ENCODE peak calls at places on chromosomes 12 and 14, in ten cellular contexts. U is stimulated activated CD8-positive, alpha-beta memory T cell treated with anti-CD3 and anti-CD28 coated beads, Interleukin-4, amount 100 ng/mL, for 24 hours; L is bronchial epithelial cell; H is progenitor cell of endocrine pancreas; P is non-pigmented ciliary epithelial cell; Q is nucleus accumbens; Z is GM12865; E is foreskin keratinocyte; N is substantia nigra; T is tibial artery. D is an unnamed sample.

GRCh38 chr14:64945431-64945830 is 2.9 kb upstream of the GPX2 start:
- DNase-seq in U (no peak), Q (no peak), N (no peak), P (no peak), H (no peak), Z (no peak), T (no peak), E (no peak), L (no peak), D (no peak)

GRCh38 chr12:121576851-121577391 is 3.9 kb downstream of the KDM2B start:
- DNase-seq in P (no peak), Q (no peak), L (peak; percentile 74), E (peak; percentile 91), U (no peak), N (no peak), Z (peak; percentile 55), T (no peak), H (no peak), D (no peak)

GRCh38 chr14:104175811-104176210 is 37.4 kb downstream of the KIF26A start:
- DNase-seq in Q (no peak), H (no peak), E (no peak), Z (no peak), N (no peak), P (no peak), U (no peak), L (no peak), T (no peak), D (no peak)

GRCh38 chr14:21536395-21537087 is 10.4 kb upstream of the SALL2 start:
- DNase-seq in N (no peak), Z (no peak), Q (peak; percentile 3), H (no peak), E (no peak), P (no peak), L (no peak), T (no peak), U (no peak), D (no peak)

GRCh38 chr12:128587918-128588317 is 235.8 kb downstream of the SLC15A4 start:
- DNase-seq in N (no peak), L (no peak), P (no peak), T (no peak), Z (no peak), E (no peak), H (no peak), Q (no peak), U (no peak), D (no peak)

GRCh38 chr14:104820669-104821228 is 19.8 kb downstream of the ZBTB42 start:
- DNase-seq in U (no peak), Z (no peak), N (peak; percentile 52), H (no peak), P (no peak), E (peak; percentile 52), Q (peak; percentile 46), L (peak; percentile 50), T (peak; percentile 25), D (peak; percentile 83)

GRCh38 chr14:97022741-97023140 is 225.6 kb downstream of the VRK1 start:
- DNase-seq in E (no peak), N (no peak), Z (no peak), L (no peak), U (no peak), P (no peak), T (no peak), Q (no peak), H (no peak), D (no peak)

GRCh38 chr12:100716949-100717732 is 77.4 kb upstream of the ANO4 start:
- DNase-seq in U (no peak), T (no peak), Q (no peak), Z (no peak), H (peak; percentile 30), P (no peak), N (no peak), E (peak; percentile 25), L (no peak), D (peak; percentile 81)

GRCh38 chr12:131747771-131748170 is 36.9 kb downstream of the SFSWAP start:
- DNase-seq in E (no peak), Z (no peak), T (no peak), N (no peak), L (no peak), H (no peak), U (no peak), Q (no peak), P (no peak), D (no peak)

GRCh38 chr14:28831126-28831525 is 64.5 kb downstream of the FOXG1 start:
- DNase-seq in H (no peak), Q (no peak), Z (peak; percentile 92), T (no peak), N (no peak), U (no peak), P (no peak), L (no peak), E (no peak), D (no peak)

GRCh38 chr12:2129076-2129475 is 76.3 kb downstream of the CACNA1C start:
- DNase-seq in L (peak; percentile 76), P (no peak), U (no peak), T (no peak), Z (no peak), Q (no peak), N (no peak), H (no peak), E (peak; percentile 81), D (no peak)

GRCh38 chr12:91608562-91608961 is 425.9 kb upstream of the DCN start:
- DNase-seq in Q (no peak), N (no peak), T (no peak), L (no peak), H (no peak), E (no peak), U (no peak), P (no peak), Z (no peak), D (no peak)

GRCh38 chr12:10132971-10133370 is 3.0 kb upstream of the CLEC7A start:
- DNase-seq in E (no peak), U (no peak), L (no peak), Q (no peak), T (no peak), Z (no peak), N (no peak), H (no peak), P (no peak), D (no peak)

GRCh38 chr12:124531281-124531745 is 36.1 kb downstream of the NCOR2 start:
- DNase-seq in P (no peak), H (no peak), Q (no peak), E (no peak), T (no peak), Z (no peak), N (no peak), L (no peak), U (no peak), D (peak; percentile 84)

GRCh38 chr12:22275847-22276246 is 58.7 kb downstream of the ST8SIA1 start:
- DNase-seq in E (peak; percentile 98), P (peak; percentile 97), U (no peak), Q (no peak), L (peak; percentile 99), H (no peak), T (peak; percentile 97), N (peak; percentile 17), Z (no peak), D (no peak)

GRCh38 chr12:119594772-119595445 is 1.3 kb downstream of the TMEM233 start:
- DNase-seq in N (no peak), U (no peak), L (no peak), E (no peak), P (no peak), H (peak; percentile 10), Q (no peak), T (no peak), Z (no peak), D (peak; percentile 57)

GRCh38 chr12:127239781-127240180 is 1027.2 kb upstream of the TMEM132C start:
- DNase-seq in U (no peak), H (no peak), E (no peak), T (no peak), Z (no peak), Q (no peak), L (no peak), N (no peak), P (no peak), D (no peak)

GRCh38 chr12:114682920-114683708 is 861 bp downstream of the TBX3 start:
- DNase-seq in T (no peak), L (no peak), E (no peak), Q (no peak), H (no peak), Z (no peak), N (no peak), U (no peak), P (no peak), D (peak; percentile 51)

GRCh38 chr14:23013056-23014054 is 3.4 kb upstream of the C14orf93 start:
- DNase-seq in P (no peak), U (no peak), Z (no peak), L (no peak), E (no peak), H (no peak), Q (no peak), T (no peak), N (no peak), D (peak; percentile 34)

GRCh38 chr12:6632026-6632978 is 3.5 kb downstream of the LPAR5 start:
- DNase-seq in H (no peak), U (no peak), L (no peak), Q (no peak), Z (peak; percentile 92), T (no peak), N (no peak), P (no peak), E (peak; percentile 52), D (no peak)

GRCh38 chr12:114692558-114693531 is 8.9 kb upstream of the TBX3 start:
- DNase-seq in H (no peak), T (no peak), E (peak; percentile 67), Q (no peak), P (no peak), N (no peak), Z (no peak), L (no peak), U (no peak), D (no peak)

GRCh38 chr14:61569783-61570182 is 125.5 kb upstream of the HIF1A start:
- DNase-seq in N (no peak), Q (no peak), H (no peak), Z (no peak), P (no peak), E (peak; percentile 78), L (peak; percentile 96), T (peak; percentile 53), U (no peak), D (no peak)

GRCh38 chr14:103862393-103862782 is 15.0 kb upstream of the PPP1R13B start:
- DNase-seq in U (no peak), H (no peak), E (no peak), Q (no peak), N (no peak), P (no peak), T (no peak), Z (peak; percentile 40), L (no peak), D (no peak)